ENCODE peak calls at places on chromosomes 13 and 19, in six cellular contexts. N is IMR-90, J is neuronal stem cell, W is H1, I is mesenchymal stem cell, F is trophoblast cell. D is an unnamed sample.

GRCh38 chr13:29359181-29359580 is 236.3 kb downstream of the SLC7A1 start:
- DNase-seq in N (no peak), J (no peak), W (no peak), I (no peak), F (peak), D (no peak)

GRCh38 chr13:76000131-76000530 is 364.0 kb downstream of the LMO7 start:
- DNase-seq in N (no peak), J (peak), W (no peak), I (no peak), F (no peak), D (no peak)

GRCh38 chr19:53994811-53995210 is 3.4 kb downstream of the CACNG6 start:
- DNase-seq in N (peak), J (no peak), W (no peak), I (no peak), F (no peak), D (no peak)

GRCh38 chr13:52109096-52109495 is 19.8 kb downstream of the NEK5 start:
- DNase-seq in N (no peak), J (no peak), W (no peak), I (no peak), F (no peak), D (no peak)

GRCh38 chr13:105848494-105848893 is 687.0 kb downstream of the EFNB2 start:
- DNase-seq in N (no peak), J (no peak), W (no peak), I (no peak), F (no peak), D (no peak)

GRCh38 chr19:50567882-50568281 is 353 bp downstream of the LRRC4B start:
- DNase-seq in N (no peak), J (no peak), W (no peak), I (no peak), F (no peak), D (no peak)

GRCh38 chr19:49854861-49855263 is 3.9 kb downstream of the PTOV1 start:
- DNase-seq in N (no peak), J (no peak), W (no peak), I (no peak), F (no peak), D (no peak)

GRCh38 chr13:97215325-97215724 is 6.8 kb upstream of the MBNL2 start:
- DNase-seq in N (no peak), J (no peak), W (no peak), I (no peak), F (no peak), D (no peak)

GRCh38 chr13:30466358-30466714 is 600 bp upstream of the HMGB1 start:
- DNase-seq in N (peak), J (no peak), W (no peak), I (peak), F (no peak), D (no peak)

GRCh38 chr13:93098972-93099371 is 127.6 kb upstream of the GPC6 start:
- DNase-seq in N (no peak), J (no peak), W (no peak), I (no peak), F (no peak), D (no peak)

GRCh38 chr13:78239681-78240080 is 321.1 kb upstream of the EDNRB start:
- DNase-seq in N (peak), J (no peak), W (no peak), I (no peak), F (no peak), D (peak)

GRCh38 chr19:1566392-1567115 is 1.6 kb downstream of the MEX3D start:
- DNase-seq in N (peak), J (peak), W (peak), I (peak), F (peak), D (peak)

GRCh38 chr13:71618154-71618553 is 248.8 kb downstream of the DACH1 start:
- DNase-seq in N (peak), J (no peak), W (no peak), I (peak), F (no peak), D (no peak)

GRCh38 chr19:751501-752341 is 809 bp downstream of the MISP start:
- DNase-seq in N (peak), J (no peak), W (no peak), I (peak), F (peak), D (peak)

GRCh38 chr13:106493569-106493968 is 41.9 kb downstream of the EFNB2 start:
- DNase-seq in N (no peak), J (no peak), W (no peak), I (no peak), F (peak), D (no peak)

GRCh38 chr19:21434967-21435544 is 38.1 kb downstream of the ZNF493 start:
- DNase-seq in N (no peak), J (no peak), W (no peak), I (no peak), F (no peak), D (no peak)

GRCh38 chr13:99965329-99966000 is 6.1 kb downstream of the ZIC5 start:
- DNase-seq in N (no peak), J (no peak), W (no peak), I (no peak), F (no peak), D (no peak)

GRCh38 chr19:2532252-2533071 is 56.5 kb downstream of the GADD45B start:
- DNase-seq in N (peak), J (no peak), W (no peak), I (peak), F (peak), D (no peak)

GRCh38 chr13:93248627-93249047 is 22.0 kb downstream of the GPC6 start:
- DNase-seq in N (peak), J (peak), W (no peak), I (peak), F (no peak), D (peak)

GRCh38 chr19:49153167-49153809 is 1.9 kb downstream of the HRC start:
- DNase-seq in N (no peak), J (no peak), W (no peak), I (no peak), F (no peak), D (no peak)

GRCh38 chr19:48674921-48675824 is 2.4 kb upstream of the NTN5 start:
- DNase-seq in N (peak), J (peak), W (peak), I (peak), F (peak), D (peak)

GRCh38 chr13:73542446-73542845 is 483.6 kb downstream of the KLF5 start:
- DNase-seq in N (no peak), J (no peak), W (no peak), I (no peak), F (peak), D (no peak)

GRCh38 chr13:49859568-49859967 is 67.1 kb upstream of the KPNA3 start:
- DNase-seq in N (peak), J (no peak), W (no peak), I (peak), F (peak), D (no peak)

GRCh38 chr13:92187378-92187989 is 789.1 kb downstream of the GPC5 start:
- DNase-seq in N (peak), J (peak), W (no peak), I (peak), F (peak), D (no peak)

GRCh38 chr19:16631465-16631864 is 3.5 kb upstream of the MED26 start:
- DNase-seq in N (no peak), J (no peak), W (no peak), I (no peak), F (no peak), D (no peak)

GRCh38 chr13:22275393-22275792 is 604.5 kb downstream of the FGF9 start:
- DNase-seq in N (no peak), J (no peak), W (no peak), I (no peak), F (no peak), D (no peak)

GRCh38 chr19:33464010-33464732 is 57.4 kb downstream of the PEPD start:
- DNase-seq in N (no peak), J (no peak), W (no peak), I (no peak), F (no peak), D (peak)

GRCh38 chr19:33467851-33468250 is 53.7 kb downstream of the PEPD start:
- DNase-seq in N (no peak), J (no peak), W (no peak), I (no peak), F (no peak), D (peak)

GRCh38 chr19:33464733-33465115 is 56.9 kb downstream of the PEPD start:
- DNase-seq in N (no peak), J (no peak), W (no peak), I (no peak), F (no peak), D (peak)

GRCh38 chr19:33465371-33465770 is 56.2 kb downstream of the PEPD start:
- DNase-seq in N (no peak), J (no peak), W (no peak), I (no peak), F (no peak), D (peak)

GRCh38 chr19:33465834-33466233 is 55.8 kb downstream of the PEPD start:
- DNase-seq in N (no peak), J (no peak), W (no peak), I (no peak), F (peak), D (no peak)
- H2BK120ac ChIP-seq in N (no peak), J (no peak), W (no peak), I (no peak), F (no peak), D (no peak)

DNA sequence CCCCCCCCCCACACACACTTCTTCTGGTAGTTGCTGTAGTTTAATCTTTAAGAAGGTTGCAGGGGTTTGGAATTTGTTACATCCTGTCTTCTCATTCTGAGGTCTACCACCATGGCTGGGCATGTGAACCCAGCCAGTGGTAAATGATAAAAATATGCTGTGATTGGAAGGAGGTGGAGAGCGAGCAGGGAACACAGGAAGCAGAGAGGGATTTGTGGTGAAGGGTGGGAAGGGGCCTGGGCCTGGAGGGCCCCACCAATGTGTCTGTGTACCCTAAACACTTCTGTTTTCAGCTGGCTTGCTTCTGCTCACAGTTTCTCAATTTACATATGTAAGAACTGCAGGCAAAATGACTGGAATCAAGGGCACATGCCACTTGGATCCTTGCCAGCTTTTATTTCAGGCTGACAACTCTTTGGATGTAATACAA is 313.5 kb downstream of the SHISA2 start:
- DNase-seq in N (no peak), J (no peak), W (no peak), I (no peak), F (no peak), D (no peak)
- H2AFZ ChIP-seq in N (no peak), J (no peak), W (no peak), I (no peak), F (no peak), D (no peak)

DNA sequence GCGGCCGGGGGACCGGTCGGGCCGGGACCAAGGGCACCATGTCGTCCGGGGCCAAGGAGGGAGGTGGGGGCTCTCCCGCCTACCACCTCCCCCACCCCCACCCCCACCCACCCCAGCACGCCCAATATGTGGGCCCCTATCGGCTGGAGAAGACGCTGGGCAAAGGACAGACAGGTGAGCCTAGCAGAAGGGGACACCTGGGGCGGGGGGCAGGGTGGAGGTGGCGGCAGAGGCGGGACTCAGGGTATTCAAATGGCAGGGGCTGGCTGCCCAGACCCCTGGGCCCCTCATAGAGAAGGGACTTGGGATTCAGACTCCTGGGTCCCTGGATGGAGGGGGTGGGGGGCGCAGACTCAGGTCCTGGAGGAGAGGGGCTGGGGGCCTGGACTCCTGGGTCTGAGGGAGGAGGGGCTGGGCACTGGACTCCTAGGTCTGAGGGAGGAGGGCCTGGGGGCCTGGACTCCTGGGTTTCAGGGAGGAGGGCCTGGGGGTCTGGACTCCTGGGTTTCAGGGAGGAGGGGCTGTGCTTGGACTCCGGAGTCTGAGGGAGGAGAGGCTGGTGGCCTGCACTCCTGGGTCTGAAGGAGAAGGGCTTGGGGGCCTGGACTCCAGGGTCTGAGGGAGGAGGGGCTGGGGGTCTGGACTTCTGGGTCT is 735 bp downstream of the BRSK1 start:
- DNase-seq in N (no peak), J (no peak), W (peak), I (no peak), F (no peak), D (peak)
- H2BK120ac ChIP-seq in N (no peak), J (peak), W (no peak), I (peak), F (no peak), D (no peak)

GRCh38 chr19:55152017-55152416 is 3.0 kb upstream of the TNNT1 start:
- DNase-seq in N (no peak), J (no peak), W (no peak), I (no peak), F (no peak), D (no peak)
- H2AFZ ChIP-seq in N (peak), J (peak), W (no peak), I (no peak), F (no peak), D (no peak)

GRCh38 chr19:13881692-13882418 is 4.9 kb downstream of the NANOS3 start:
- DNase-seq in N (peak), J (no peak), W (no peak), I (peak), F (peak), D (no peak)
- H2BK120ac ChIP-seq in N (peak), J (no peak), W (peak), I (peak), F (peak), D (no peak)

DNA sequence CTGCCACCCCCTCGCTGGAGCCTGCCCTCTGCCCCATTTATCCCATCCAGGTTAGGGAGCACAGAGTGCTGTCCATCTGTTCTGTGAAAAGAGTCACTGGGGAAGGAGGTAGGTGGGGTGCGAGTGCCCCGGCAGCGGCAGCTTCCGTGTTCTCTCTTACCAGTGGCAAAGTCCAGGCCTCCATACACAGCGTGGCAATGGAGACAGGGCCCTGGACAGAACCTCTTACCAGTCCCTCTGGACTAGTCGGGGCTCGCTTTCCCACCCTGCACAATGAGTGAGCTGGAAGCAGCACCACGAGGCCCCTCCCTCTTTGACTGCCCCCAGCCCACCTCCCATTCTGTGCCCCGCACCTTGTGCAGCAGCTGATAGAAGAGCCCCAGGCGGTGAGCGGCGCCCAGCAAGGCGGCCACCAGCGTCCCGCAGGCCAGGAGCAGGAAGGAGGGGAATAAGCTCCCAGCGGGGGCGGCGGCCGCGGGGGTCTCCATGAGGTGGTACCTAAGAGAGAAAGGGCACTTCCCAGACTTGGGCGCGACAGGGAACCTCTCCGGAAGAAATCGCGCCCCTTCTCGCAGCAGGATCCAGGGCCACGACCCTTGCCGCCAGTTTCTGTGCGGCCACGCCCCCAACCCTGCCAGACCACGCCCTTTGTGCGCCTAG is 17.5 kb downstream of the SYDE1 start:
- DNase-seq in N (no peak), J (no peak), W (no peak), I (peak), F (no peak), D (no peak)
- H2AFZ ChIP-seq in N (peak), J (peak), W (peak), I (peak), F (peak), D (no peak)

GRCh38 chr19:34962945-34963530 is 991 bp downstream of the ZNF792 start:
- DNase-seq in N (peak), J (no peak), W (no peak), I (peak), F (no peak), D (no peak)
- H2BK120ac ChIP-seq in N (no peak), J (no peak), W (no peak), I (no peak), F (no peak), D (no peak)

GRCh38 chr13:20119960-20120359 is 40.9 kb downstream of the GJA3 start:
- DNase-seq in N (no peak), J (no peak), W (no peak), I (no peak), F (no peak), D (no peak)

GRCh38 chr13:20124303-20124702 is 36.5 kb downstream of the GJA3 start:
- DNase-seq in N (peak), J (no peak), W (no peak), I (no peak), F (no peak), D (peak)

GRCh38 chr13:20118268-20119140 is 42.3 kb downstream of the GJA3 start:
- DNase-seq in N (no peak), J (no peak), W (no peak), I (peak), F (peak), D (peak)

GRCh38 chr13:20125129-20125782 is 35.6 kb downstream of the GJA3 start:
- DNase-seq in N (peak), J (no peak), W (no peak), I (peak), F (peak), D (peak)

GRCh38 chr13:20121154-20121515 is 39.7 kb downstream of the GJA3 start:
- DNase-seq in N (no peak), J (no peak), W (no peak), I (no peak), F (peak), D (no peak)
- H2AFZ ChIP-seq in N (no peak), J (no peak), W (no peak), I (no peak), F (no peak), D (no peak)

GRCh38 chr13:113491418-113491883 is 940 bp upstream of the DCUN1D2 start:
- DNase-seq in N (peak), J (peak), W (peak), I (peak), F (peak), D (no peak)

GRCh38 chr13:113489549-113490495 is 689 bp downstream of the DCUN1D2 start:
- DNase-seq in N (peak), J (peak), W (peak), I (peak), F (peak), D (no peak)

GRCh38 chr13:113489171-113489548 is 1.4 kb downstream of the DCUN1D2 start:
- DNase-seq in N (no peak), J (peak), W (no peak), I (no peak), F (peak), D (peak)

GRCh38 chr13:113491982-113492381 is 1.5 kb upstream of the DCUN1D2 start:
- DNase-seq in N (no peak), J (no peak), W (no peak), I (no peak), F (no peak), D (no peak)

GRCh38 chr13:113490496-113491417 is at the start of gene DCUN1D2:
- DNase-seq in N (peak), J (peak), W (peak), I (peak), F (peak), D (peak)
- H2BK120ac ChIP-seq in N (peak), J (no peak), W (no peak), I (peak), F (peak), D (no peak)

DNA sequence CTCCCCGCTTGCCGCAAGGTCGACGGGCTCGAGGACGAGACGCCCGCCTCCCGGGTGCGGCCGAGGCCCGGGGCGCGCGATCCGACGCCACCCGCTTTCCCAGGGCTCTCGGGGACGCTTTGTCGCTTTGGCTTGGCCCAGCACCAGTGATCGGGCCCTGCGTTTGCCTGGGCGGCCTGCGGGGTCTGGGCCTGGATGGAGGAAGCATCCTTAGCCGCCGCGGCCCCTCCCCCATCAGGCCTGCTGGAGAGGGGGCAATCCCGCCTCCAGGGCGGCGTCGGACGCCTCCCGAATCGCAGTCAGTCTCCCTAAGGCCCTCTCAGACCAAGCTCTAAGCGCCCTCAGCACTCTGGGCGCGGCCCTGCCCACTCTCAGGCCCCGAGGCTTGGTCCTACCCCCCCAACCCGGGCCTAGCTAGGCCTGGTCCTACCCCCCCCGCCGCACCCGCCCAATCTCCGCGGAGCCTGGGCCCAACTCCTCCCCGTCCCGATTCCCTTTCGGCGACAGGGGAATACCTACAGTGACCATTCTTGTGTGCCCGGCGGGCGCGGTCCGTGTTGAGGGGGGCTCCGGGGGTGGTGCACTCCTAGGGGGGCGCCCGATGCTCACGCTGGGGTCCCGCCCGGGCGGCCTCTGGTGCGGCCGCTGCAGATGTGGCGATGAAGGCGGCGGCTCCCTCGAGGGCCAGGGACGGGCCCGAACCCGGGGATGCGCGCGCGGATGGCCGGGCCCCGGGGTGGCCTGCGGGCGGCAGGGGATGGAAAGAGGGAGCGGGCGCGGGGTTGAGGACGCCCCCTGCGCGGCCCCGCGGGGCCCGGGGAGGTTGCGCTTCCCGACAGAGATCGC is 542 bp downstream of the ELAVL3 start:
- DNase-seq in N (no peak), J (no peak), W (no peak), I (no peak), F (no peak), D (no peak)
- H2AFZ ChIP-seq in N (peak), J (peak), W (no peak), I (no peak), F (no peak), D (no peak)